ENCODE peak calls at places on chromosomes 13 and 19, in eight cellular contexts. Q is PC-9, Z is BJ, P is fibroblast of mammary gland, J is lower leg skin, V is tibial nerve, A is fibroblast of lung, I is choroid plexus epithelial cell. W is an unnamed sample.

GRCh38 chr13:45194081-45194939 is 6.5 kb downstream of the KCTD4 start:
- DNase-seq in P (peak), Q (no peak), Z (no peak), V (peak), J (no peak), I (peak), A (peak), W (no peak)

GRCh38 chr19:42436006-42436405 is 6.7 kb downstream of the CXCL17 start:
- DNase-seq in Q (no peak), I (peak), P (peak), J (no peak), Z (peak), A (peak), V (peak), W (no peak)

GRCh38 chr13:114070098-114070799 is 62.2 kb downstream of the RASA3 start:
- DNase-seq in A (no peak), J (peak), Z (no peak), P (no peak), V (peak), I (no peak), Q (no peak), W (no peak)

GRCh38 chr13:90675129-90675528 is 672.4 kb upstream of the MIR17HG start:
- DNase-seq in Q (no peak), I (no peak), J (no peak), A (no peak), P (no peak), Z (no peak), V (no peak), W (no peak)

GRCh38 chr19:53980553-53981407 is 10.7 kb upstream of the CACNG6 start:
- DNase-seq in P (peak), V (no peak), I (peak), Q (peak), A (peak), Z (no peak), J (no peak), W (no peak)

GRCh38 chr19:7681336-7682174 is 922 bp downstream of the TRAPPC5 start:
- DNase-seq in J (peak), Q (peak), Z (no peak), P (peak), I (peak), V (peak), A (peak), W (peak)

GRCh38 chr13:66831317-66831716 is 398.8 kb downstream of the PCDH9 start:
- DNase-seq in J (no peak), V (no peak), Q (no peak), Z (no peak), I (peak), A (no peak), P (no peak), W (no peak)

GRCh38 chr13:83881031-83881727 is 1.1 kb downstream of the SLITRK1 start:
- DNase-seq in J (no peak), P (no peak), Z (no peak), V (no peak), Q (no peak), I (no peak), A (no peak), W (no peak)

GRCh38 chr13:22594041-22594440 is 586.7 kb upstream of the SGCG start:
- DNase-seq in I (no peak), P (no peak), J (no peak), Z (no peak), V (no peak), A (no peak), Q (no peak), W (no peak)

GRCh38 chr13:46165485-46166220 is 16.3 kb downstream of the LCP1 start:
- DNase-seq in V (no peak), P (no peak), Q (no peak), A (no peak), J (no peak), Z (no peak), I (peak), W (no peak)

GRCh38 chr13:38637576-38637975 is 49.3 kb upstream of the FREM2 start:
- DNase-seq in Z (no peak), J (no peak), A (no peak), I (no peak), Q (no peak), P (no peak), V (no peak), W (no peak)

GRCh38 chr13:38636106-38636505 is 50.8 kb upstream of the FREM2 start:
- DNase-seq in A (no peak), P (no peak), Z (no peak), Q (no peak), I (no peak), J (no peak), V (no peak), W (no peak)

GRCh38 chr13:38636756-38637155 is 50.1 kb upstream of the FREM2 start:
- DNase-seq in A (no peak), J (no peak), V (no peak), Q (peak), I (no peak), P (no peak), Z (no peak), W (no peak)

GRCh38 chr13:38641164-38641948 is 45.5 kb upstream of the FREM2 start:
- DNase-seq in P (peak), V (no peak), J (no peak), I (peak), Z (no peak), A (no peak), Q (no peak), W (no peak)
- TF ChIP-seq CTCF in P (peak), V (no peak), J (no peak), I (peak), Z (no peak), A (peak), Q (peak), W (no peak)

GRCh38 chr13:80447747-80448146 is 106.8 kb upstream of the SPRY2 start:
- DNase-seq in Z (no peak), P (no peak), V (no peak), J (no peak), I (no peak), Q (no peak), A (no peak), W (no peak)

GRCh38 chr13:80454245-80454644 is 113.3 kb upstream of the SPRY2 start:
- DNase-seq in J (no peak), V (no peak), P (peak), I (peak), Q (no peak), A (peak), Z (no peak), W (no peak)

GRCh38 chr13:80448725-80449124 is 107.8 kb upstream of the SPRY2 start:
- DNase-seq in I (no peak), V (no peak), A (no peak), Z (no peak), P (no peak), J (no peak), Q (no peak), W (no peak)

GRCh38 chr13:80452279-80452678 is 111.4 kb upstream of the SPRY2 start:
- DNase-seq in Z (no peak), V (no peak), A (no peak), Q (no peak), I (no peak), J (no peak), P (no peak), W (no peak)
- TF ChIP-seq CTCF in Z (no peak), V (no peak), A (no peak), Q (no peak), I (no peak), J (no peak), P (no peak), W (no peak)

GRCh38 chr13:72025836-72026235 is 158.8 kb upstream of the DACH1 start:
- DNase-seq in A (no peak), Q (no peak), P (no peak), Z (no peak), I (peak), V (no peak), J (no peak), W (no peak)

GRCh38 chr13:72029981-72030380 is 163.0 kb upstream of the DACH1 start:
- DNase-seq in I (no peak), A (no peak), Z (no peak), Q (no peak), J (no peak), P (no peak), V (no peak), W (no peak)
- TF ChIP-seq CTCF in I (no peak), A (no peak), Z (no peak), Q (no peak), J (no peak), P (no peak), V (no peak), W (no peak)

GRCh38 chr19:37885392-37885791 is 21.0 kb downstream of the WDR87 start:
- DNase-seq in Q (no peak), V (no peak), J (no peak), A (no peak), P (no peak), Z (no peak), I (no peak), W (no peak)
- TF ChIP-seq CTCF in Q (peak), V (no peak), J (no peak), A (no peak), P (no peak), Z (no peak), I (peak), W (no peak)

GRCh38 chr13:98066636-98067035 is 76.3 kb upstream of the FARP1 start:
- DNase-seq in J (no peak), P (no peak), A (no peak), I (no peak), Z (no peak), Q (no peak), V (no peak), W (no peak)

GRCh38 chr13:98068511-98068910 is 74.4 kb upstream of the FARP1 start:
- DNase-seq in J (no peak), Z (no peak), Q (no peak), I (peak), A (no peak), V (no peak), P (no peak), W (no peak)

GRCh38 chr13:98060282-98060681 is 82.6 kb upstream of the FARP1 start:
- DNase-seq in J (no peak), I (no peak), P (peak), V (no peak), Z (no peak), A (no peak), Q (no peak), W (no peak)

GRCh38 chr13:98071316-98071715 is 71.6 kb upstream of the FARP1 start:
- DNase-seq in A (no peak), J (no peak), I (no peak), V (no peak), Q (no peak), P (no peak), Z (no peak), W (no peak)

DNA sequence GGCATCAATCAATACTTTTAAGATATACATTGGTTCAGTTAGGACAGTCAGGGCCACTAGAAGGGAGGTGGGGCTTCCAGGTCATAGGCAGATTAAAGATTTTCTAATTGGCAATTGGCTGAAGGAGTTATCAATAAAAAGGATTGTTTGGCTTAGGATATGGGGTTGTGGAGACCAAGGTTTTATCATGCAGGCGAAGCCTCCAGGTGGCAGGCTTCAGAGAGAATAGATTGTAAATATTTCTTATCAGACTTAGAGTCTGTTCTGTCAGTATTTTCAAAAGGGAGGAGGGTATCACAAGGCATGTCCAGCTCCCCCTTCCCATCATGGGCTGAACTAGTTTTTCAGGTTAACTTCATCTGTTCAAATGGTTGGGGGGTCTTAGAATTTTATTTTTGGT is 77.4 kb upstream of the FARP1 start:
- DNase-seq in V (no peak), P (no peak), J (no peak), Q (no peak), Z (no peak), A (no peak), I (no peak), W (no peak)
- TF ChIP-seq CTCF in V (no peak), P (no peak), J (no peak), Q (no peak), Z (peak), A (no peak), I (no peak), W (no peak)

GRCh38 chr19:40425450-40426287 is at the start of gene SERTAD1:
- DNase-seq in A (peak), P (peak), Z (peak), Q (peak), I (peak), V (peak), J (peak), W (peak)
- TF ChIP-seq CTCF in A (peak), P (peak), Z (peak), Q (peak), I (peak), V (peak), J (no peak), W (no peak)